ENCODE peak calls at places on chromosome 13, in ten cellular contexts. One of them, this sample, is unnamed.

GRCh38 chr13:107271226-107271625 is 703.3 kb upstream of the ARGLU1 start:
- DNase-seq in NCI-H226: peak
- DNase-seq in kidney epithelial cell: peak
- DNase-seq in GM04504: no peak
- DNase-seq in mucosa of descending colon: no peak
- DNase-seq in T-cell: no peak
- DNase-seq in Daoy: peak
- DNase-seq in chondrocyte: no peak
- DNase-seq in neuronal stem cell: no peak
- DNase-seq in activated naive CD4-positive, alpha-beta T cell: no peak
- DNase-seq in this sample: peak

GRCh38 chr13:94966380-94966779 is 254.0 kb upstream of the SOX21 start:
- DNase-seq in NCI-H226: no peak
- DNase-seq in kidney epithelial cell: no peak
- DNase-seq in GM04504: no peak
- DNase-seq in mucosa of descending colon: no peak
- DNase-seq in T-cell: no peak
- DNase-seq in Daoy: no peak
- DNase-seq in chondrocyte: no peak
- DNase-seq in neuronal stem cell: no peak
- DNase-seq in activated naive CD4-positive, alpha-beta T cell: no peak
- DNase-seq in this sample: no peak

GRCh38 chr13:36834299-36834698 is 15.3 kb downstream of the RFXAP start:
- DNase-seq in NCI-H226: no peak
- DNase-seq in kidney epithelial cell: no peak
- DNase-seq in GM04504: no peak
- DNase-seq in mucosa of descending colon: no peak
- DNase-seq in T-cell: no peak
- DNase-seq in Daoy: no peak
- DNase-seq in chondrocyte: no peak
- DNase-seq in neuronal stem cell: no peak
- DNase-seq in activated naive CD4-positive, alpha-beta T cell: no peak
- DNase-seq in this sample: peak

GRCh38 chr13:51681037-51681678 is 96.9 kb downstream of the WDFY2 start:
- DNase-seq in NCI-H226: peak
- DNase-seq in kidney epithelial cell: no peak
- DNase-seq in GM04504: peak
- DNase-seq in mucosa of descending colon: no peak
- DNase-seq in T-cell: no peak
- DNase-seq in Daoy: peak
- DNase-seq in chondrocyte: no peak
- DNase-seq in neuronal stem cell: no peak
- DNase-seq in activated naive CD4-positive, alpha-beta T cell: no peak
- DNase-seq in this sample: peak

GRCh38 chr13:84137292-84137691 is 255.0 kb upstream of the SLITRK1 start:
- DNase-seq in NCI-H226: peak
- DNase-seq in kidney epithelial cell: no peak
- DNase-seq in GM04504: no peak
- DNase-seq in mucosa of descending colon: no peak
- DNase-seq in T-cell: peak
- DNase-seq in Daoy: no peak
- DNase-seq in chondrocyte: no peak
- DNase-seq in neuronal stem cell: no peak
- DNase-seq in activated naive CD4-positive, alpha-beta T cell: no peak
- DNase-seq in this sample: peak

GRCh38 chr13:112748947-112749346 is 59.1 kb downstream of the ATP11A start:
- DNase-seq in NCI-H226: no peak
- DNase-seq in kidney epithelial cell: no peak
- DNase-seq in GM04504: no peak
- DNase-seq in mucosa of descending colon: no peak
- DNase-seq in T-cell: no peak
- DNase-seq in Daoy: no peak
- DNase-seq in chondrocyte: peak
- DNase-seq in neuronal stem cell: no peak
- DNase-seq in activated naive CD4-positive, alpha-beta T cell: no peak
- DNase-seq in this sample: no peak

GRCh38 chr13:53782400-53783030 is 753.9 kb downstream of the OLFM4 start:
- DNase-seq in NCI-H226: no peak
- DNase-seq in kidney epithelial cell: peak
- DNase-seq in GM04504: peak
- DNase-seq in mucosa of descending colon: no peak
- DNase-seq in T-cell: no peak
- DNase-seq in Daoy: peak
- DNase-seq in chondrocyte: no peak
- DNase-seq in neuronal stem cell: peak
- DNase-seq in activated naive CD4-positive, alpha-beta T cell: no peak
- DNase-seq in this sample: peak

GRCh38 chr13:71493189-71493588 is 373.8 kb downstream of the DACH1 start:
- DNase-seq in NCI-H226: no peak
- DNase-seq in kidney epithelial cell: no peak
- DNase-seq in GM04504: no peak
- DNase-seq in mucosa of descending colon: no peak
- DNase-seq in T-cell: no peak
- DNase-seq in Daoy: no peak
- DNase-seq in chondrocyte: no peak
- DNase-seq in neuronal stem cell: no peak
- DNase-seq in activated naive CD4-positive, alpha-beta T cell: no peak
- DNase-seq in this sample: no peak

GRCh38 chr13:113002206-113002821 is 33.3 kb downstream of the MCF2L start:
- DNase-seq in NCI-H226: no peak
- DNase-seq in kidney epithelial cell: no peak
- DNase-seq in GM04504: no peak
- DNase-seq in mucosa of descending colon: no peak
- DNase-seq in T-cell: no peak
- DNase-seq in Daoy: peak
- DNase-seq in chondrocyte: no peak
- DNase-seq in neuronal stem cell: peak
- DNase-seq in activated naive CD4-positive, alpha-beta T cell: no peak
- DNase-seq in this sample: no peak

GRCh38 chr13:32978278-32978677 is 37.9 kb upstream of the KL start:
- DNase-seq in NCI-H226: no peak
- DNase-seq in kidney epithelial cell: no peak
- DNase-seq in GM04504: no peak
- DNase-seq in mucosa of descending colon: no peak
- DNase-seq in T-cell: no peak
- DNase-seq in Daoy: no peak
- DNase-seq in chondrocyte: no peak
- DNase-seq in neuronal stem cell: no peak
- DNase-seq in activated naive CD4-positive, alpha-beta T cell: no peak
- DNase-seq in this sample: no peak

GRCh38 chr13:99800951-99801350 is 170.6 kb downstream of the ZIC5 start:
- DNase-seq in NCI-H226: no peak
- DNase-seq in kidney epithelial cell: no peak
- DNase-seq in GM04504: no peak
- DNase-seq in mucosa of descending colon: no peak
- DNase-seq in T-cell: no peak
- DNase-seq in Daoy: no peak
- DNase-seq in chondrocyte: no peak
- DNase-seq in neuronal stem cell: no peak
- DNase-seq in activated naive CD4-positive, alpha-beta T cell: no peak
- DNase-seq in this sample: no peak

GRCh38 chr13:30715837-30716236 is 19.5 kb upstream of the ALOX5AP start:
- DNase-seq in NCI-H226: no peak
- DNase-seq in kidney epithelial cell: no peak
- DNase-seq in GM04504: no peak
- DNase-seq in mucosa of descending colon: no peak
- DNase-seq in T-cell: no peak
- DNase-seq in Daoy: no peak
- DNase-seq in chondrocyte: no peak
- DNase-seq in neuronal stem cell: no peak
- DNase-seq in activated naive CD4-positive, alpha-beta T cell: no peak
- DNase-seq in this sample: no peak

GRCh38 chr13:87524775-87525174 is 146.4 kb upstream of the SLITRK5 start:
- DNase-seq in NCI-H226: peak
- DNase-seq in kidney epithelial cell: no peak
- DNase-seq in GM04504: no peak
- DNase-seq in mucosa of descending colon: no peak
- DNase-seq in T-cell: no peak
- DNase-seq in Daoy: no peak
- DNase-seq in chondrocyte: no peak
- DNase-seq in neuronal stem cell: no peak
- DNase-seq in activated naive CD4-positive, alpha-beta T cell: no peak
- DNase-seq in this sample: peak

GRCh38 chr13:30763786-30764440 is 28.6 kb downstream of the ALOX5AP start:
- DNase-seq in NCI-H226: peak
- DNase-seq in kidney epithelial cell: no peak
- DNase-seq in GM04504: no peak
- DNase-seq in mucosa of descending colon: no peak
- DNase-seq in T-cell: no peak
- DNase-seq in Daoy: no peak
- DNase-seq in chondrocyte: no peak
- DNase-seq in neuronal stem cell: no peak
- DNase-seq in activated naive CD4-positive, alpha-beta T cell: no peak
- DNase-seq in this sample: peak

GRCh38 chr13:50244913-50245574 is 229.8 kb downstream of the KCNRG start:
- DNase-seq in NCI-H226: peak
- DNase-seq in kidney epithelial cell: peak
- DNase-seq in GM04504: peak
- DNase-seq in mucosa of descending colon: no peak
- DNase-seq in T-cell: no peak
- DNase-seq in Daoy: peak
- DNase-seq in chondrocyte: no peak
- DNase-seq in neuronal stem cell: no peak
- DNase-seq in activated naive CD4-positive, alpha-beta T cell: no peak
- DNase-seq in this sample: peak

GRCh38 chr13:49443327-49443688 is 556 bp downstream of the CAB39L start:
- DNase-seq in NCI-H226: peak
- DNase-seq in kidney epithelial cell: no peak
- DNase-seq in GM04504: no peak
- DNase-seq in mucosa of descending colon: no peak
- DNase-seq in T-cell: no peak
- DNase-seq in Daoy: peak
- DNase-seq in chondrocyte: no peak
- DNase-seq in neuronal stem cell: peak
- DNase-seq in activated naive CD4-positive, alpha-beta T cell: no peak
- DNase-seq in this sample: no peak

GRCh38 chr13:110273254-110273653 is 33.7 kb downstream of the COL4A1 start:
- DNase-seq in NCI-H226: no peak
- DNase-seq in kidney epithelial cell: no peak
- DNase-seq in GM04504: no peak
- DNase-seq in mucosa of descending colon: no peak
- DNase-seq in T-cell: no peak
- DNase-seq in Daoy: no peak
- DNase-seq in chondrocyte: no peak
- DNase-seq in neuronal stem cell: no peak
- DNase-seq in activated naive CD4-positive, alpha-beta T cell: no peak
- DNase-seq in this sample: no peak

GRCh38 chr13:99308481-99309087 is 1.4 kb upstream of the GPR183 start:
- DNase-seq in NCI-H226: peak
- DNase-seq in kidney epithelial cell: no peak
- DNase-seq in GM04504: peak
- DNase-seq in mucosa of descending colon: no peak
- DNase-seq in T-cell: no peak
- DNase-seq in Daoy: no peak
- DNase-seq in chondrocyte: no peak
- DNase-seq in neuronal stem cell: no peak
- DNase-seq in activated naive CD4-positive, alpha-beta T cell: no peak
- DNase-seq in this sample: no peak

GRCh38 chr13:52411629-52412028 is 5.7 kb upstream of the THSD1 start:
- DNase-seq in NCI-H226: peak
- DNase-seq in kidney epithelial cell: peak
- DNase-seq in GM04504: peak
- DNase-seq in mucosa of descending colon: no peak
- DNase-seq in T-cell: no peak
- DNase-seq in Daoy: no peak
- DNase-seq in chondrocyte: no peak
- DNase-seq in neuronal stem cell: no peak
- DNase-seq in activated naive CD4-positive, alpha-beta T cell: no peak
- DNase-seq in this sample: peak

GRCh38 chr13:44174769-44175425 is 198.7 kb upstream of the SERP2 start:
- DNase-seq in NCI-H226: peak
- DNase-seq in kidney epithelial cell: no peak
- DNase-seq in GM04504: peak
- DNase-seq in mucosa of descending colon: no peak
- DNase-seq in T-cell: no peak
- DNase-seq in Daoy: no peak
- DNase-seq in chondrocyte: no peak
- DNase-seq in neuronal stem cell: no peak
- DNase-seq in activated naive CD4-positive, alpha-beta T cell: no peak
- DNase-seq in this sample: peak

GRCh38 chr13:33797622-33798021 is 20.3 kb upstream of the RFC3 start:
- DNase-seq in NCI-H226: no peak
- DNase-seq in kidney epithelial cell: no peak
- DNase-seq in GM04504: no peak
- DNase-seq in mucosa of descending colon: no peak
- DNase-seq in T-cell: no peak
- DNase-seq in Daoy: no peak
- DNase-seq in chondrocyte: no peak
- DNase-seq in neuronal stem cell: no peak
- DNase-seq in activated naive CD4-positive, alpha-beta T cell: no peak
- DNase-seq in this sample: peak

GRCh38 chr13:71252191-71252704 is 614.8 kb downstream of the DACH1 start:
- DNase-seq in NCI-H226: no peak
- DNase-seq in kidney epithelial cell: no peak
- DNase-seq in GM04504: no peak
- DNase-seq in mucosa of descending colon: no peak
- DNase-seq in T-cell: no peak
- DNase-seq in Daoy: no peak
- DNase-seq in chondrocyte: no peak
- DNase-seq in neuronal stem cell: no peak
- DNase-seq in activated naive CD4-positive, alpha-beta T cell: no peak
- DNase-seq in this sample: no peak

GRCh38 chr13:76816394-76816793 is 69.8 kb downstream of the KCTD12 start:
- DNase-seq in NCI-H226: no peak
- DNase-seq in kidney epithelial cell: no peak
- DNase-seq in GM04504: no peak
- DNase-seq in mucosa of descending colon: no peak
- DNase-seq in T-cell: no peak
- DNase-seq in Daoy: no peak
- DNase-seq in chondrocyte: no peak
- DNase-seq in neuronal stem cell: no peak
- DNase-seq in activated naive CD4-positive, alpha-beta T cell: no peak
- DNase-seq in this sample: peak

GRCh38 chr13:80873589-80873988 is 532.7 kb upstream of the SPRY2 start:
- DNase-seq in NCI-H226: no peak
- DNase-seq in kidney epithelial cell: no peak
- DNase-seq in GM04504: no peak
- DNase-seq in mucosa of descending colon: no peak
- DNase-seq in T-cell: no peak
- DNase-seq in Daoy: peak
- DNase-seq in chondrocyte: no peak
- DNase-seq in neuronal stem cell: no peak
- DNase-seq in activated naive CD4-positive, alpha-beta T cell: no peak
- DNase-seq in this sample: peak

GRCh38 chr13:110340812-110341444 is 33.8 kb downstream of the COL4A2 start:
- DNase-seq in NCI-H226: no peak
- DNase-seq in kidney epithelial cell: no peak
- DNase-seq in GM04504: no peak
- DNase-seq in mucosa of descending colon: peak
- DNase-seq in T-cell: peak
- DNase-seq in Daoy: peak
- DNase-seq in chondrocyte: no peak
- DNase-seq in neuronal stem cell: no peak
- DNase-seq in activated naive CD4-positive, alpha-beta T cell: peak
- DNase-seq in this sample: peak

GRCh38 chr13:28859069-28859468 is 38.9 kb downstream of the MTUS2 start:
- DNase-seq in NCI-H226: no peak
- DNase-seq in kidney epithelial cell: no peak
- DNase-seq in GM04504: no peak
- DNase-seq in mucosa of descending colon: no peak
- DNase-seq in T-cell: no peak
- DNase-seq in Daoy: no peak
- DNase-seq in chondrocyte: no peak
- DNase-seq in neuronal stem cell: no peak
- DNase-seq in activated naive CD4-positive, alpha-beta T cell: no peak
- DNase-seq in this sample: no peak

GRCh38 chr13:28451482-28452217 is 43.3 kb downstream of the FLT1 start:
- DNase-seq in NCI-H226: no peak
- DNase-seq in kidney epithelial cell: no peak
- DNase-seq in GM04504: no peak
- DNase-seq in mucosa of descending colon: no peak
- DNase-seq in T-cell: no peak
- DNase-seq in Daoy: peak
- DNase-seq in chondrocyte: no peak
- DNase-seq in neuronal stem cell: no peak
- DNase-seq in activated naive CD4-positive, alpha-beta T cell: no peak
- DNase-seq in this sample: no peak

GRCh38 chr13:19665427-19665859 is 32.0 kb downstream of the MPHOSPH8 start:
- DNase-seq in NCI-H226: no peak
- DNase-seq in kidney epithelial cell: no peak
- DNase-seq in GM04504: no peak
- DNase-seq in mucosa of descending colon: no peak
- DNase-seq in T-cell: no peak
- DNase-seq in Daoy: no peak
- DNase-seq in chondrocyte: no peak
- DNase-seq in neuronal stem cell: no peak
- DNase-seq in activated naive CD4-positive, alpha-beta T cell: no peak
- DNase-seq in this sample: no peak

This sample was measured in HT1080.